ENCODE peak calls at places on chromosomes 2 and 18, in ten cellular contexts. One of them, this sample, is unnamed.

GRCh38 chr18:72762505-72763122 is 105.2 kb downstream of the NETO1 start:
- DNase-seq in A549: peak; percentile 6
- DNase-seq in H9: no peak
- DNase-seq in fibroblast of lung: peak; percentile 46
- DNase-seq in GM23338: peak; percentile 73
- DNase-seq in PC-3: peak; percentile 84
- DNase-seq in GM23248: peak; percentile 65
- DNase-seq in mesendoderm: peak; percentile 67
- DNase-seq in K562: peak; percentile 23
- DNase-seq in astrocyte: peak; percentile 35
- DNase-seq in this sample: peak; percentile 36

GRCh38 chr2:166375736-166376487 is at the start of gene SCN9A:
- DNase-seq in K562: peak; percentile 90
- DNase-seq in astrocyte: peak; percentile 89
- DNase-seq in fibroblast of lung: peak; percentile 93
- DNase-seq in GM23338: peak; percentile 94
- DNase-seq in mesendoderm: peak; percentile 89
- DNase-seq in GM23248: peak; percentile 85
- DNase-seq in H9: peak; percentile 92
- DNase-seq in PC-3: peak; percentile 92
- DNase-seq in A549: peak; percentile 49
- DNase-seq in this sample: peak; percentile 59

GRCh38 chr2:189574793-189575475 is 5.7 kb downstream of the SLC40A1 start:
- DNase-seq in astrocyte: no peak
- DNase-seq in A549: no peak
- DNase-seq in PC-3: no peak
- DNase-seq in fibroblast of lung: no peak
- DNase-seq in GM23248: no peak
- DNase-seq in K562: no peak
- DNase-seq in mesendoderm: no peak
- DNase-seq in GM23338: no peak
- DNase-seq in H9: no peak
- DNase-seq in this sample: peak; percentile 80

GRCh38 chr2:52857722-52858121 is 909.9 kb upstream of the CHAC2 start:
- DNase-seq in PC-3: peak; percentile 73
- DNase-seq in astrocyte: no peak
- DNase-seq in H9: no peak
- DNase-seq in GM23338: no peak
- DNase-seq in A549: no peak
- DNase-seq in K562: no peak
- DNase-seq in fibroblast of lung: no peak
- DNase-seq in GM23248: no peak
- DNase-seq in mesendoderm: no peak
- DNase-seq in this sample: no peak

GRCh38 chr2:85680707-85681353 is 12.8 kb upstream of the SFTPB start:
- DNase-seq in GM23248: peak; percentile 33
- DNase-seq in mesendoderm: no peak
- DNase-seq in GM23338: no peak
- DNase-seq in astrocyte: no peak
- DNase-seq in K562: no peak
- DNase-seq in PC-3: peak; percentile 17
- DNase-seq in H9: no peak
- DNase-seq in fibroblast of lung: no peak
- DNase-seq in A549: no peak
- DNase-seq in this sample: peak; percentile 21

GRCh38 chr2:187890690-187891089 is 336.5 kb upstream of the TFPI start:
- DNase-seq in K562: no peak
- DNase-seq in GM23338: peak; percentile 59
- DNase-seq in mesendoderm: peak; percentile 80
- DNase-seq in PC-3: no peak
- DNase-seq in H9: no peak
- DNase-seq in astrocyte: no peak
- DNase-seq in GM23248: no peak
- DNase-seq in A549: no peak
- DNase-seq in fibroblast of lung: no peak
- DNase-seq in this sample: peak; percentile 54

GRCh38 chr2:70143314-70144150 is 47.3 kb downstream of the C2orf42 start:
- DNase-seq in GM23338: peak; percentile 34
- DNase-seq in H9: peak; percentile 51
- DNase-seq in A549: no peak
- DNase-seq in astrocyte: peak; percentile 25
- DNase-seq in fibroblast of lung: peak; percentile 48
- DNase-seq in GM23248: peak; percentile 61
- DNase-seq in K562: peak; percentile 34
- DNase-seq in PC-3: peak; percentile 57
- DNase-seq in mesendoderm: peak; percentile 53
- DNase-seq in this sample: peak; percentile 78

GRCh38 chr2:16608661-16609643 is 56.7 kb downstream of the CYRIA start:
- DNase-seq in A549: peak; percentile 79
- DNase-seq in GM23338: peak; percentile 86
- DNase-seq in GM23248: peak; percentile 87
- DNase-seq in K562: peak; percentile 85
- DNase-seq in mesendoderm: peak; percentile 87
- DNase-seq in PC-3: peak; percentile 75
- DNase-seq in H9: peak; percentile 86
- DNase-seq in astrocyte: peak; percentile 55
- DNase-seq in fibroblast of lung: peak; percentile 69
- DNase-seq in this sample: peak; percentile 86

GRCh38 chr2:134173338-134174016 is 80.4 kb upstream of the MGAT5 start:
- DNase-seq in fibroblast of lung: no peak
- DNase-seq in GM23248: no peak
- DNase-seq in H9: no peak
- DNase-seq in PC-3: no peak
- DNase-seq in astrocyte: no peak
- DNase-seq in GM23338: no peak
- DNase-seq in K562: no peak
- DNase-seq in A549: no peak
- DNase-seq in mesendoderm: no peak
- DNase-seq in this sample: no peak

GRCh38 chr18:62555135-62555534 is 32.3 kb downstream of the ZCCHC2 start:
- DNase-seq in mesendoderm: no peak
- DNase-seq in PC-3: peak; percentile 96
- DNase-seq in astrocyte: peak; percentile 24
- DNase-seq in A549: peak; percentile 6
- DNase-seq in GM23248: peak; percentile 46
- DNase-seq in K562: peak; percentile 19
- DNase-seq in fibroblast of lung: peak; percentile 31
- DNase-seq in H9: no peak
- DNase-seq in GM23338: no peak
- DNase-seq in this sample: peak; percentile 76

GRCh38 chr2:233791883-233792329 is 13.8 kb downstream of the MROH2A start:
- DNase-seq in H9: no peak
- DNase-seq in K562: no peak
- DNase-seq in GM23338: no peak
- DNase-seq in fibroblast of lung: no peak
- DNase-seq in mesendoderm: no peak
- DNase-seq in GM23248: no peak
- DNase-seq in A549: no peak
- DNase-seq in astrocyte: no peak
- DNase-seq in PC-3: no peak
- DNase-seq in this sample: no peak

GRCh38 chr2:29223851-29224692 is 108.9 kb downstream of the CLIP4 start:
- DNase-seq in A549: no peak
- DNase-seq in PC-3: peak; percentile 52
- DNase-seq in K562: no peak
- DNase-seq in astrocyte: peak; percentile 69
- DNase-seq in mesendoderm: no peak
- DNase-seq in fibroblast of lung: peak; percentile 78
- DNase-seq in GM23338: no peak
- DNase-seq in H9: no peak
- DNase-seq in GM23248: peak; percentile 25
- DNase-seq in this sample: peak; percentile 6

GRCh38 chr2:76711490-76711889 is 810.7 kb downstream of the LRRTM4 start:
- DNase-seq in mesendoderm: peak; percentile 18
- DNase-seq in astrocyte: no peak
- DNase-seq in PC-3: no peak
- DNase-seq in H9: peak; percentile 45
- DNase-seq in GM23248: no peak
- DNase-seq in fibroblast of lung: no peak
- DNase-seq in A549: no peak
- DNase-seq in GM23338: peak; percentile 45
- DNase-seq in K562: no peak
- DNase-seq in this sample: no peak

GRCh38 chr2:105490204-105490603 is 91.4 kb upstream of the FHL2 start:
- DNase-seq in GM23248: no peak
- DNase-seq in A549: no peak
- DNase-seq in astrocyte: no peak
- DNase-seq in mesendoderm: no peak
- DNase-seq in fibroblast of lung: no peak
- DNase-seq in PC-3: no peak
- DNase-seq in K562: no peak
- DNase-seq in GM23338: no peak
- DNase-seq in H9: no peak
- DNase-seq in this sample: no peak

GRCh38 chr2:197433770-197434438 is 924 bp downstream of the SF3B1 start:
- DNase-seq in mesendoderm: no peak
- DNase-seq in A549: no peak
- DNase-seq in GM23248: peak; percentile 51
- DNase-seq in H9: no peak
- DNase-seq in PC-3: no peak
- DNase-seq in astrocyte: peak; percentile 18
- DNase-seq in fibroblast of lung: peak; percentile 23
- DNase-seq in GM23338: no peak
- DNase-seq in K562: no peak
- DNase-seq in this sample: peak; percentile 38

GRCh38 chr2:197435598-197436435 is 989 bp upstream of the SF3B1 start:
- DNase-seq in H9: no peak
- DNase-seq in fibroblast of lung: no peak
- DNase-seq in K562: no peak
- DNase-seq in A549: no peak
- DNase-seq in astrocyte: no peak
- DNase-seq in mesendoderm: no peak
- DNase-seq in PC-3: no peak
- DNase-seq in GM23338: peak; percentile 15
- DNase-seq in GM23248: no peak
- DNase-seq in this sample: no peak

GRCh38 chr2:197434541-197435513 is at the start of gene SF3B1:
- DNase-seq in GM23248: peak; percentile 98
- DNase-seq in PC-3: peak; percentile 98
- DNase-seq in fibroblast of lung: peak; percentile 95
- DNase-seq in astrocyte: peak; percentile 93
- DNase-seq in mesendoderm: peak; percentile 99
- DNase-seq in A549: peak; percentile 89
- DNase-seq in GM23338: peak; percentile 98
- DNase-seq in H9: peak; percentile 97
- DNase-seq in K562: peak; percentile 88
- DNase-seq in this sample: peak; percentile 99

GRCh38 chr2:197427986-197428385 is 6.8 kb downstream of the SF3B1 start:
- DNase-seq in PC-3: no peak
- DNase-seq in mesendoderm: no peak
- DNase-seq in astrocyte: no peak
- DNase-seq in H9: no peak
- DNase-seq in GM23248: no peak
- DNase-seq in fibroblast of lung: no peak
- DNase-seq in A549: no peak
- DNase-seq in GM23338: no peak
- DNase-seq in K562: no peak
- DNase-seq in this sample: no peak

GRCh38 chr2:197431858-197432257 is 3.0 kb downstream of the SF3B1 start:
- DNase-seq in K562: no peak
- DNase-seq in GM23248: no peak
- DNase-seq in GM23338: no peak
- DNase-seq in fibroblast of lung: no peak
- DNase-seq in A549: no peak
- DNase-seq in mesendoderm: no peak
- DNase-seq in H9: no peak
- DNase-seq in astrocyte: no peak
- DNase-seq in PC-3: no peak
- DNase-seq in this sample: no peak
- H3K4me2 ChIP-seq in K562: peak overlapping the region; percentile 93
- H3K4me2 ChIP-seq in GM23248: peak overlapping the region; percentile 96
- H3K4me2 ChIP-seq in GM23338: peak overlapping the region; percentile 96
- H3K4me2 ChIP-seq in fibroblast of lung: peak overlapping the region; percentile 55
- H3K4me2 ChIP-seq in A549: peak overlapping the region; percentile 94
- H3K4me2 ChIP-seq in mesendoderm: no peak overlapping the region
- H3K4me2 ChIP-seq in H9: no peak overlapping the region
- H3K4me2 ChIP-seq in astrocyte: peak overlapping the region; percentile 94
- H3K4me2 ChIP-seq in PC-3: peak overlapping the region; percentile 86
- H3K4me2 ChIP-seq in this sample: peak overlapping the region; percentile 100

GRCh38 chr2:9971105-9971818 is 19.8 kb downstream of the GRHL1 start:
- DNase-seq in fibroblast of lung: peak; percentile 33
- DNase-seq in PC-3: peak; percentile 54
- DNase-seq in astrocyte: peak; percentile 23
- DNase-seq in GM23248: peak; percentile 74
- DNase-seq in mesendoderm: no peak
- DNase-seq in A549: no peak
- DNase-seq in K562: no peak
- DNase-seq in H9: no peak
- DNase-seq in GM23338: no peak
- DNase-seq in this sample: no peak
- H3K4me2 ChIP-seq in fibroblast of lung: peak overlapping the region; percentile 32
- H3K4me2 ChIP-seq in PC-3: no peak overlapping the region
- H3K4me2 ChIP-seq in astrocyte: no peak overlapping the region
- H3K4me2 ChIP-seq in GM23248: peak overlapping the region; percentile 60
- H3K4me2 ChIP-seq in mesendoderm: no peak overlapping the region
- H3K4me2 ChIP-seq in A549: no peak overlapping the region
- H3K4me2 ChIP-seq in K562: no peak overlapping the region
- H3K4me2 ChIP-seq in H9: no peak overlapping the region
- H3K4me2 ChIP-seq in GM23338: no peak overlapping the region
- H3K4me2 ChIP-seq in this sample: no peak overlapping the region

DNA sequence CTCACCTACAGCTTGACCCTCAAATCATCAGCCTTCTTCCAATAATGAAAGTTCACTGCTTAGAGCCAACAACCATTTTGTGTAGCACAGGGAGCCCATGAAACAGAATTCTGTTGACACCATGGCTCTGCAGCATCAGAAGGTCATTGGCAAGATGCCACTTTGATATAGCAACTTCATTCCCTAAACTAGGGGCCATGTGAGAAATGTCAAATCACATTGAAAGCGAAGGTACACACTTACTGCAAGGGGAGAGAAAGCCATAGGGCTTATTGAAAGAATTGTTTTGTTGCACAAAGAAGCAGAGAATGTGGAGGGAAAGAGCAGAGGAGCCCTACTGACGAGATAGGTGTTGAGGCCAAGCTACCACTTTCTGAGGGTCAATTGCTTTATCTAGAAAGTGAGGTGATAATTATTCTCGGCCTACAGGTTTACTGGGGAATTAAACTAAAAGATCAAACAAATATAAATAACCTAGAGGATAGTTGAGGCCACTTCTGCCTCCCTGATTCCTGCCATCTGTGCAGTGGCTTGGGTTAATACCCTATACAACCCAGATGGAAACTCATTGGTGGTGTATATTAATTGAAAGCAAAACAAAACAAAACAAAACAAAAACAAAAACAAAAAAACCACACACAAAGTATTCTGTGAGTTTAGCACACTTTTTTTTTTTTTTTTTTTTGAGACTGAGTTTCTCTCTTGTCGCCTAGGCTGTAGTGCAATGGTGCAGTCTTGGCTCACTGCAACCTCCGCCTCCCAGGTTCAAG is 5.9 kb upstream of the ABCA12 start:
- DNase-seq in PC-3: no peak
- DNase-seq in fibroblast of lung: no peak
- DNase-seq in K562: no peak
- DNase-seq in astrocyte: no peak
- DNase-seq in H9: no peak
- DNase-seq in A549: no peak
- DNase-seq in GM23248: no peak
- DNase-seq in GM23338: no peak
- DNase-seq in mesendoderm: no peak
- DNase-seq in this sample: no peak
- H3K4me2 ChIP-seq in PC-3: no peak overlapping the region
- H3K4me2 ChIP-seq in fibroblast of lung: no peak overlapping the region
- H3K4me2 ChIP-seq in K562: no peak overlapping the region
- H3K4me2 ChIP-seq in astrocyte: no peak overlapping the region
- H3K4me2 ChIP-seq in H9: no peak overlapping the region
- H3K4me2 ChIP-seq in A549: no peak overlapping the region
- H3K4me2 ChIP-seq in GM23248: no peak overlapping the region
- H3K4me2 ChIP-seq in GM23338: no peak overlapping the region
- H3K4me2 ChIP-seq in mesendoderm: no peak overlapping the region
- H3K4me2 ChIP-seq in this sample: no peak overlapping the region

GRCh38 chr2:47738331-47738730 is 44.6 kb upstream of the MSH6 start:
- DNase-seq in fibroblast of lung: no peak
- DNase-seq in A549: no peak
- DNase-seq in GM23338: no peak
- DNase-seq in mesendoderm: no peak
- DNase-seq in PC-3: no peak
- DNase-seq in astrocyte: no peak
- DNase-seq in H9: no peak
- DNase-seq in K562: no peak
- DNase-seq in GM23248: no peak
- DNase-seq in this sample: no peak
- H3K4me2 ChIP-seq in fibroblast of lung: no peak overlapping the region
- H3K4me2 ChIP-seq in A549: no peak overlapping the region
- H3K4me2 ChIP-seq in GM23338: no peak overlapping the region
- H3K4me2 ChIP-seq in mesendoderm: no peak overlapping the region
- H3K4me2 ChIP-seq in PC-3: no peak overlapping the region
- H3K4me2 ChIP-seq in astrocyte: no peak overlapping the region
- H3K4me2 ChIP-seq in H9: no peak overlapping the region
- H3K4me2 ChIP-seq in K562: no peak overlapping the region
- H3K4me2 ChIP-seq in GM23248: no peak overlapping the region
- H3K4me2 ChIP-seq in this sample: no peak overlapping the region